ENCODE peak calls at places on chromosome 10, in four cellular contexts. One of them, this sample, is unnamed.

GRCh38 chr10:47152861-47153349 is 147.1 kb upstream of the GDF10 start:
- DNase-seq in cardiac muscle cell: peak; percentile 36
- DNase-seq in CD8-positive, alpha-beta T cell: no peak
- DNase-seq in IMR-90: no peak
- DNase-seq in this sample: no peak

GRCh38 chr10:102796407-102797176 is 40.6 kb downstream of the CYP17A1 start:
- DNase-seq in CD8-positive, alpha-beta T cell: peak; percentile 66
- DNase-seq in IMR-90: peak; percentile 41
- DNase-seq in cardiac muscle cell: peak; percentile 80
- DNase-seq in this sample: peak; percentile 92

GRCh38 chr10:99329891-99330674 is 927 bp downstream of the CNNM1 start:
- DNase-seq in IMR-90: peak; percentile 4
- DNase-seq in CD8-positive, alpha-beta T cell: no peak
- DNase-seq in cardiac muscle cell: peak; percentile 27
- DNase-seq in this sample: no peak

GRCh38 chr10:127757033-127757432 is 20.0 kb downstream of the FOXI2 start:
- DNase-seq in CD8-positive, alpha-beta T cell: no peak
- DNase-seq in IMR-90: no peak
- DNase-seq in cardiac muscle cell: no peak
- DNase-seq in this sample: no peak

GRCh38 chr10:36163827-36164226 is 521.7 kb upstream of the FZD8 start:
- DNase-seq in cardiac muscle cell: peak; percentile 47
- DNase-seq in CD8-positive, alpha-beta T cell: no peak
- DNase-seq in IMR-90: no peak
- DNase-seq in this sample: no peak

GRCh38 chr10:73886625-73887024 is 12.3 kb upstream of the CAMK2G start:
- DNase-seq in IMR-90: no peak
- DNase-seq in CD8-positive, alpha-beta T cell: no peak
- DNase-seq in cardiac muscle cell: no peak
- DNase-seq in this sample: no peak

GRCh38 chr10:87656431-87657072 is 3.1 kb upstream of the PAPSS2 start:
- DNase-seq in IMR-90: peak; percentile 52
- DNase-seq in CD8-positive, alpha-beta T cell: no peak
- DNase-seq in cardiac muscle cell: peak; percentile 70
- DNase-seq in this sample: no peak

GRCh38 chr10:38157270-38157685 is 63.1 kb downstream of the ZNF37A start:
- DNase-seq in CD8-positive, alpha-beta T cell: no peak
- DNase-seq in cardiac muscle cell: no peak
- DNase-seq in IMR-90: no peak
- DNase-seq in this sample: no peak

GRCh38 chr10:120606051-120606764 is 149.2 kb downstream of the PLPP4 start:
- DNase-seq in cardiac muscle cell: no peak
- DNase-seq in IMR-90: no peak
- DNase-seq in CD8-positive, alpha-beta T cell: no peak
- DNase-seq in this sample: no peak

GRCh38 chr10:49298990-49299815 is at the start of gene C10orf71:
- DNase-seq in cardiac muscle cell: peak; percentile 5
- DNase-seq in IMR-90: peak; percentile 4
- DNase-seq in CD8-positive, alpha-beta T cell: no peak
- DNase-seq in this sample: no peak

GRCh38 chr10:79331709-79332108 is 15.6 kb upstream of the PPIF start:
- DNase-seq in CD8-positive, alpha-beta T cell: no peak
- DNase-seq in cardiac muscle cell: peak; percentile 41
- DNase-seq in IMR-90: peak; percentile 97
- DNase-seq in this sample: no peak

GRCh38 chr10:43683451-43684197 is 34.9 kb upstream of the ZNF32 start:
- DNase-seq in IMR-90: peak; percentile 12
- DNase-seq in cardiac muscle cell: no peak
- DNase-seq in CD8-positive, alpha-beta T cell: no peak
- DNase-seq in this sample: no peak

GRCh38 chr10:114634607-114634974 is 23.5 kb downstream of the ABLIM1 start:
- DNase-seq in IMR-90: peak; percentile 93
- DNase-seq in cardiac muscle cell: peak; percentile 94
- DNase-seq in CD8-positive, alpha-beta T cell: no peak
- DNase-seq in this sample: peak; percentile 90

GRCh38 chr10:93462881-93463280 is 19.3 kb downstream of the MYOF start:
- DNase-seq in CD8-positive, alpha-beta T cell: no peak
- DNase-seq in IMR-90: peak; percentile 54
- DNase-seq in cardiac muscle cell: peak; percentile 68
- DNase-seq in this sample: no peak

GRCh38 chr10:125672884-125673283 is 10.1 kb downstream of the TEX36 start:
- DNase-seq in IMR-90: no peak
- DNase-seq in CD8-positive, alpha-beta T cell: no peak
- DNase-seq in cardiac muscle cell: no peak
- DNase-seq in this sample: no peak

GRCh38 chr10:101879456-101880189 is 36.0 kb upstream of the KCNIP2 start:
- DNase-seq in CD8-positive, alpha-beta T cell: no peak
- DNase-seq in IMR-90: peak; percentile 97
- DNase-seq in cardiac muscle cell: peak; percentile 32
- DNase-seq in this sample: no peak

GRCh38 chr10:127534074-127534473 is 15.0 kb upstream of the NPS start:
- DNase-seq in cardiac muscle cell: no peak
- DNase-seq in IMR-90: no peak
- DNase-seq in CD8-positive, alpha-beta T cell: no peak
- DNase-seq in this sample: no peak

GRCh38 chr10:6239213-6239991 is 36.7 kb downstream of the PFKFB3 start:
- DNase-seq in cardiac muscle cell: peak; percentile 97
- DNase-seq in IMR-90: peak; percentile 99
- DNase-seq in CD8-positive, alpha-beta T cell: peak; percentile 67
- DNase-seq in this sample: no peak

GRCh38 chr10:3635248-3635647 is 149.8 kb downstream of the KLF6 start:
- DNase-seq in IMR-90: no peak
- DNase-seq in CD8-positive, alpha-beta T cell: no peak
- DNase-seq in cardiac muscle cell: no peak
- DNase-seq in this sample: no peak

GRCh38 chr10:83374741-83375140 is 764.6 kb upstream of the GHITM start:
- DNase-seq in CD8-positive, alpha-beta T cell: no peak
- DNase-seq in cardiac muscle cell: no peak
- DNase-seq in IMR-90: no peak
- DNase-seq in this sample: no peak

GRCh38 chr10:83375274-83375673 is 764.0 kb upstream of the GHITM start:
- DNase-seq in CD8-positive, alpha-beta T cell: no peak
- DNase-seq in IMR-90: no peak
- DNase-seq in cardiac muscle cell: no peak
- DNase-seq in this sample: no peak

GRCh38 chr10:83372646-83373045 is 766.7 kb upstream of the GHITM start:
- DNase-seq in CD8-positive, alpha-beta T cell: no peak
- DNase-seq in IMR-90: peak; percentile 16
- DNase-seq in cardiac muscle cell: no peak
- DNase-seq in this sample: no peak

GRCh38 chr10:83371696-83372490 is 767.4 kb upstream of the GHITM start:
- DNase-seq in cardiac muscle cell: no peak
- DNase-seq in IMR-90: no peak
- DNase-seq in CD8-positive, alpha-beta T cell: no peak
- DNase-seq in this sample: no peak

GRCh38 chr10:83373659-83374058 is 765.6 kb upstream of the GHITM start:
- DNase-seq in cardiac muscle cell: peak; percentile 66
- DNase-seq in IMR-90: no peak
- DNase-seq in CD8-positive, alpha-beta T cell: no peak
- DNase-seq in this sample: no peak
- TF ChIP-seq CTCF in cardiac muscle cell: peak; percentile 62
- TF ChIP-seq CTCF in IMR-90: peak; percentile 2
- TF ChIP-seq CTCF in CD8-positive, alpha-beta T cell: no peak
- TF ChIP-seq CTCF in this sample: no peak

GRCh38 chr10:23927926-23928325 is 281.0 kb upstream of the KIAA1217 start:
- DNase-seq in cardiac muscle cell: no peak
- DNase-seq in IMR-90: no peak
- DNase-seq in CD8-positive, alpha-beta T cell: no peak
- DNase-seq in this sample: no peak
- H3K27ac ChIP-seq in cardiac muscle cell: no peak overlapping the region
- H3K27ac ChIP-seq in IMR-90: no peak overlapping the region
- H3K27ac ChIP-seq in CD8-positive, alpha-beta T cell: no peak overlapping the region
- H3K27ac ChIP-seq in this sample: no peak overlapping the region

GRCh38 chr10:1043532-1043995 is 5.4 kb downstream of the IDI1 start:
- DNase-seq in IMR-90: no peak
- DNase-seq in CD8-positive, alpha-beta T cell: no peak
- DNase-seq in cardiac muscle cell: no peak
- DNase-seq in this sample: no peak
- H3K4me3 ChIP-seq in IMR-90: no peak overlapping the region
- H3K4me3 ChIP-seq in CD8-positive, alpha-beta T cell: peak overlapping the region; percentile 8
- H3K4me3 ChIP-seq in cardiac muscle cell: no peak overlapping the region
- H3K4me3 ChIP-seq in this sample: peak overlapping the region; percentile 25

GRCh38 chr10:31321396-31321941 is 2.5 kb downstream of the ZEB1 start:
- DNase-seq in cardiac muscle cell: peak; percentile 32
- DNase-seq in IMR-90: peak; percentile 24
- DNase-seq in CD8-positive, alpha-beta T cell: no peak
- DNase-seq in this sample: no peak

GRCh38 chr10:31318854-31319601 is at the start of gene ZEB1:
- DNase-seq in CD8-positive, alpha-beta T cell: peak; percentile 90
- DNase-seq in cardiac muscle cell: peak; percentile 95
- DNase-seq in IMR-90: peak; percentile 93
- DNase-seq in this sample: peak; percentile 90

GRCh38 chr10:31320179-31320597 is 1.2 kb downstream of the ZEB1 start:
- DNase-seq in CD8-positive, alpha-beta T cell: peak; percentile 63
- DNase-seq in IMR-90: no peak
- DNase-seq in cardiac muscle cell: peak; percentile 50
- DNase-seq in this sample: peak; percentile 78

GRCh38 chr10:31319602-31320178 is 674 bp downstream of the ZEB1 start:
- DNase-seq in cardiac muscle cell: no peak
- DNase-seq in CD8-positive, alpha-beta T cell: no peak
- DNase-seq in IMR-90: no peak
- DNase-seq in this sample: no peak

GRCh38 chr10:31320598-31321211 is 1.7 kb downstream of the ZEB1 start:
- DNase-seq in cardiac muscle cell: peak; percentile 69
- DNase-seq in IMR-90: peak; percentile 59
- DNase-seq in CD8-positive, alpha-beta T cell: peak; percentile 58
- DNase-seq in this sample: peak; percentile 75
- TF ChIP-seq CTCF in cardiac muscle cell: no peak
- TF ChIP-seq CTCF in IMR-90: no peak
- TF ChIP-seq CTCF in CD8-positive, alpha-beta T cell: no peak
- TF ChIP-seq CTCF in this sample: no peak

This sample was measured in coronary artery.